ENCODE peak calls at places on chromosomes 6 and 20, in five cellular contexts. One of them, this sample, is unnamed.

GRCh38 chr20:57386762-57387161 is 4.4 kb upstream of the RBM38 start:
- DNase-seq in cardiac muscle cell: no peak
- DNase-seq in fibroblast of the aortic adventitia: no peak
- DNase-seq in DND-41: no peak
- DNase-seq in activated naive CD4-positive, alpha-beta T cell treated with anti-CD3 and anti-CD28 coated beads, Interleukin-2, amount 50 U/mL, for 16 hours: no peak
- DNase-seq in this sample: no peak

GRCh38 chr6:145206247-145206907 is 528.9 kb downstream of the EPM2A start:
- DNase-seq in cardiac muscle cell: no peak
- DNase-seq in DND-41: no peak
- DNase-seq in fibroblast of the aortic adventitia: peak
- DNase-seq in activated naive CD4-positive, alpha-beta T cell treated with anti-CD3 and anti-CD28 coated beads, Interleukin-2, amount 50 U/mL, for 16 hours: no peak
- DNase-seq in this sample: no peak

GRCh38 chr20:44734938-44735337 is 10.7 kb upstream of the KCNK15 start:
- DNase-seq in DND-41: no peak
- DNase-seq in fibroblast of the aortic adventitia: peak
- DNase-seq in activated naive CD4-positive, alpha-beta T cell treated with anti-CD3 and anti-CD28 coated beads, Interleukin-2, amount 50 U/mL, for 16 hours: no peak
- DNase-seq in cardiac muscle cell: peak
- DNase-seq in this sample: peak

GRCh38 chr6:134199848-134200606 is 117.9 kb downstream of the SGK1 start:
- DNase-seq in activated naive CD4-positive, alpha-beta T cell treated with anti-CD3 and anti-CD28 coated beads, Interleukin-2, amount 50 U/mL, for 16 hours: no peak
- DNase-seq in DND-41: no peak
- DNase-seq in cardiac muscle cell: no peak
- DNase-seq in fibroblast of the aortic adventitia: no peak
- DNase-seq in this sample: no peak

GRCh38 chr6:139369568-139370046 is 4.8 kb downstream of the CITED2 start:
- DNase-seq in activated naive CD4-positive, alpha-beta T cell treated with anti-CD3 and anti-CD28 coated beads, Interleukin-2, amount 50 U/mL, for 16 hours: no peak
- DNase-seq in fibroblast of the aortic adventitia: peak
- DNase-seq in DND-41: peak
- DNase-seq in cardiac muscle cell: peak
- DNase-seq in this sample: no peak

GRCh38 chr6:134345780-134346179 is 27.9 kb upstream of the SGK1 start:
- DNase-seq in DND-41: no peak
- DNase-seq in activated naive CD4-positive, alpha-beta T cell treated with anti-CD3 and anti-CD28 coated beads, Interleukin-2, amount 50 U/mL, for 16 hours: no peak
- DNase-seq in cardiac muscle cell: no peak
- DNase-seq in fibroblast of the aortic adventitia: peak
- DNase-seq in this sample: no peak

GRCh38 chr6:116979560-116979959 is 102.5 kb downstream of the RFX6 start:
- DNase-seq in cardiac muscle cell: no peak
- DNase-seq in DND-41: no peak
- DNase-seq in activated naive CD4-positive, alpha-beta T cell treated with anti-CD3 and anti-CD28 coated beads, Interleukin-2, amount 50 U/mL, for 16 hours: no peak
- DNase-seq in fibroblast of the aortic adventitia: no peak
- DNase-seq in this sample: no peak

GRCh38 chr6:138162104-138162946 is 586 bp downstream of the ARFGEF3 start:
- DNase-seq in activated naive CD4-positive, alpha-beta T cell treated with anti-CD3 and anti-CD28 coated beads, Interleukin-2, amount 50 U/mL, for 16 hours: no peak
- DNase-seq in fibroblast of the aortic adventitia: peak
- DNase-seq in DND-41: no peak
- DNase-seq in cardiac muscle cell: peak
- DNase-seq in this sample: no peak

GRCh38 chr6:135901776-135902524 is 50.4 kb downstream of the PDE7B start:
- DNase-seq in fibroblast of the aortic adventitia: peak
- DNase-seq in DND-41: no peak
- DNase-seq in cardiac muscle cell: no peak
- DNase-seq in activated naive CD4-positive, alpha-beta T cell treated with anti-CD3 and anti-CD28 coated beads, Interleukin-2, amount 50 U/mL, for 16 hours: no peak
- DNase-seq in this sample: no peak

GRCh38 chr6:75896526-75896925 is 147.5 kb downstream of the MYO6 start:
- DNase-seq in activated naive CD4-positive, alpha-beta T cell treated with anti-CD3 and anti-CD28 coated beads, Interleukin-2, amount 50 U/mL, for 16 hours: no peak
- DNase-seq in cardiac muscle cell: no peak
- DNase-seq in DND-41: no peak
- DNase-seq in fibroblast of the aortic adventitia: no peak
- DNase-seq in this sample: no peak

GRCh38 chr20:370151-370600 is 10.4 kb upstream of the TRIB3 start:
- DNase-seq in cardiac muscle cell: no peak
- DNase-seq in activated naive CD4-positive, alpha-beta T cell treated with anti-CD3 and anti-CD28 coated beads, Interleukin-2, amount 50 U/mL, for 16 hours: no peak
- DNase-seq in fibroblast of the aortic adventitia: no peak
- DNase-seq in DND-41: no peak
- DNase-seq in this sample: no peak

GRCh38 chr20:25297141-25297905 is 49.4 kb downstream of the PYGB start:
- DNase-seq in cardiac muscle cell: no peak
- DNase-seq in DND-41: no peak
- DNase-seq in activated naive CD4-positive, alpha-beta T cell treated with anti-CD3 and anti-CD28 coated beads, Interleukin-2, amount 50 U/mL, for 16 hours: no peak
- DNase-seq in fibroblast of the aortic adventitia: no peak
- DNase-seq in this sample: no peak

GRCh38 chr20:44079968-44080560 is 106.9 kb downstream of the JPH2 start:
- DNase-seq in cardiac muscle cell: no peak
- DNase-seq in activated naive CD4-positive, alpha-beta T cell treated with anti-CD3 and anti-CD28 coated beads, Interleukin-2, amount 50 U/mL, for 16 hours: no peak
- DNase-seq in fibroblast of the aortic adventitia: peak
- DNase-seq in DND-41: no peak
- DNase-seq in this sample: no peak

GRCh38 chr6:47260021-47260420 is 49.7 kb downstream of the TNFRSF21 start:
- DNase-seq in fibroblast of the aortic adventitia: no peak
- DNase-seq in activated naive CD4-positive, alpha-beta T cell treated with anti-CD3 and anti-CD28 coated beads, Interleukin-2, amount 50 U/mL, for 16 hours: no peak
- DNase-seq in DND-41: no peak
- DNase-seq in cardiac muscle cell: no peak
- DNase-seq in this sample: no peak

GRCh38 chr6:87237804-87238203 is 82.4 kb downstream of the ZNF292 start:
- DNase-seq in cardiac muscle cell: no peak
- DNase-seq in fibroblast of the aortic adventitia: peak
- DNase-seq in DND-41: no peak
- DNase-seq in activated naive CD4-positive, alpha-beta T cell treated with anti-CD3 and anti-CD28 coated beads, Interleukin-2, amount 50 U/mL, for 16 hours: no peak
- DNase-seq in this sample: no peak

GRCh38 chr6:149766156-149766768 is 16.7 kb downstream of the PCMT1 start:
- DNase-seq in DND-41: no peak
- DNase-seq in cardiac muscle cell: no peak
- DNase-seq in fibroblast of the aortic adventitia: peak
- DNase-seq in activated naive CD4-positive, alpha-beta T cell treated with anti-CD3 and anti-CD28 coated beads, Interleukin-2, amount 50 U/mL, for 16 hours: no peak
- DNase-seq in this sample: no peak

GRCh38 chr20:49685809-49686208 is 27.9 kb downstream of the B4GALT5 start:
- DNase-seq in fibroblast of the aortic adventitia: peak
- DNase-seq in activated naive CD4-positive, alpha-beta T cell treated with anti-CD3 and anti-CD28 coated beads, Interleukin-2, amount 50 U/mL, for 16 hours: no peak
- DNase-seq in DND-41: no peak
- DNase-seq in cardiac muscle cell: no peak
- DNase-seq in this sample: no peak

GRCh38 chr20:4896971-4897497 is 104.3 kb downstream of the SLC23A2 start:
- DNase-seq in DND-41: no peak
- DNase-seq in activated naive CD4-positive, alpha-beta T cell treated with anti-CD3 and anti-CD28 coated beads, Interleukin-2, amount 50 U/mL, for 16 hours: no peak
- DNase-seq in cardiac muscle cell: no peak
- DNase-seq in fibroblast of the aortic adventitia: no peak
- DNase-seq in this sample: peak

GRCh38 chr6:135722182-135722581 is 129.3 kb upstream of the PDE7B start:
- DNase-seq in cardiac muscle cell: no peak
- DNase-seq in fibroblast of the aortic adventitia: peak
- DNase-seq in DND-41: no peak
- DNase-seq in activated naive CD4-positive, alpha-beta T cell treated with anti-CD3 and anti-CD28 coated beads, Interleukin-2, amount 50 U/mL, for 16 hours: no peak
- DNase-seq in this sample: no peak

GRCh38 chr6:27439371-27439770 is 33.5 kb downstream of the ZNF184 start:
- DNase-seq in fibroblast of the aortic adventitia: no peak
- DNase-seq in activated naive CD4-positive, alpha-beta T cell treated with anti-CD3 and anti-CD28 coated beads, Interleukin-2, amount 50 U/mL, for 16 hours: no peak
- DNase-seq in DND-41: no peak
- DNase-seq in cardiac muscle cell: no peak
- DNase-seq in this sample: no peak

GRCh38 chr6:156778615-156779205 is 1.5 kb downstream of the ARID1B start:
- DNase-seq in DND-41: peak
- DNase-seq in fibroblast of the aortic adventitia: peak
- DNase-seq in cardiac muscle cell: peak
- DNase-seq in activated naive CD4-positive, alpha-beta T cell treated with anti-CD3 and anti-CD28 coated beads, Interleukin-2, amount 50 U/mL, for 16 hours: peak
- DNase-seq in this sample: peak

GRCh38 chr20:19712737-19713260 is 45.3 kb upstream of the RIN2 start:
- DNase-seq in DND-41: no peak
- DNase-seq in activated naive CD4-positive, alpha-beta T cell treated with anti-CD3 and anti-CD28 coated beads, Interleukin-2, amount 50 U/mL, for 16 hours: no peak
- DNase-seq in fibroblast of the aortic adventitia: no peak
- DNase-seq in cardiac muscle cell: no peak
- DNase-seq in this sample: no peak

GRCh38 chr20:341682-342081 is 5.2 kb upstream of the NRSN2 start:
- DNase-seq in activated naive CD4-positive, alpha-beta T cell treated with anti-CD3 and anti-CD28 coated beads, Interleukin-2, amount 50 U/mL, for 16 hours: peak
- DNase-seq in fibroblast of the aortic adventitia: peak
- DNase-seq in DND-41: no peak
- DNase-seq in cardiac muscle cell: no peak
- DNase-seq in this sample: no peak

GRCh38 chr6:159252955-159253508 is 83.8 kb downstream of the FNDC1 start:
- DNase-seq in cardiac muscle cell: no peak
- DNase-seq in fibroblast of the aortic adventitia: peak
- DNase-seq in activated naive CD4-positive, alpha-beta T cell treated with anti-CD3 and anti-CD28 coated beads, Interleukin-2, amount 50 U/mL, for 16 hours: no peak
- DNase-seq in DND-41: peak
- DNase-seq in this sample: peak

GRCh38 chr20:51570755-51571469 is 28.4 kb upstream of the NFATC2 start:
- DNase-seq in cardiac muscle cell: peak
- DNase-seq in fibroblast of the aortic adventitia: peak
- DNase-seq in activated naive CD4-positive, alpha-beta T cell treated with anti-CD3 and anti-CD28 coated beads, Interleukin-2, amount 50 U/mL, for 16 hours: no peak
- DNase-seq in DND-41: no peak
- DNase-seq in this sample: no peak

GRCh38 chr6:131382646-131383045 is 190.4 kb upstream of the ARG1 start:
- DNase-seq in cardiac muscle cell: no peak
- DNase-seq in fibroblast of the aortic adventitia: no peak
- DNase-seq in DND-41: no peak
- DNase-seq in activated naive CD4-positive, alpha-beta T cell treated with anti-CD3 and anti-CD28 coated beads, Interleukin-2, amount 50 U/mL, for 16 hours: no peak
- DNase-seq in this sample: no peak

GRCh38 chr6:130518588-130518987 is 152.8 kb downstream of the TMEM200A start:
- DNase-seq in activated naive CD4-positive, alpha-beta T cell treated with anti-CD3 and anti-CD28 coated beads, Interleukin-2, amount 50 U/mL, for 16 hours: no peak
- DNase-seq in DND-41: no peak
- DNase-seq in cardiac muscle cell: no peak
- DNase-seq in fibroblast of the aortic adventitia: no peak
- DNase-seq in this sample: no peak

GRCh38 chr6:44667226-44667625 is 279.7 kb downstream of the CDC5L start:
- DNase-seq in activated naive CD4-positive, alpha-beta T cell treated with anti-CD3 and anti-CD28 coated beads, Interleukin-2, amount 50 U/mL, for 16 hours: no peak
- DNase-seq in DND-41: no peak
- DNase-seq in fibroblast of the aortic adventitia: peak
- DNase-seq in cardiac muscle cell: no peak
- DNase-seq in this sample: no peak

GRCh38 chr20:12305555-12305954 is 387.9 kb downstream of the BTBD3 start:
- DNase-seq in activated naive CD4-positive, alpha-beta T cell treated with anti-CD3 and anti-CD28 coated beads, Interleukin-2, amount 50 U/mL, for 16 hours: no peak
- DNase-seq in DND-41: no peak
- DNase-seq in cardiac muscle cell: no peak
- DNase-seq in fibroblast of the aortic adventitia: peak
- DNase-seq in this sample: no peak

GRCh38 chr20:62055106-62055861 is 10.4 kb downstream of the TAF4 start:
- DNase-seq in fibroblast of the aortic adventitia: no peak
- DNase-seq in DND-41: no peak
- DNase-seq in activated naive CD4-positive, alpha-beta T cell treated with anti-CD3 and anti-CD28 coated beads, Interleukin-2, amount 50 U/mL, for 16 hours: no peak
- DNase-seq in cardiac muscle cell: no peak
- DNase-seq in this sample: no peak